ENCODE peak calls at places on chromosome 22, in eight cellular contexts. One of them, this sample, is unnamed.

GRCh38 chr22:40305625-40306024 is 40.7 kb upstream of the ADSL start:
- DNase-seq in left ventricle myocardium inferior: no peak
- DNase-seq in GM06990: no peak
- DNase-seq in WTC11: no peak
- DNase-seq in MM.1S: no peak
- DNase-seq in brain microvascular endothelial cell: no peak
- DNase-seq in kidney: no peak
- DNase-seq in type B pancreatic cell: no peak
- DNase-seq in this sample: no peak

GRCh38 chr22:27881404-27881803 is 37.7 kb downstream of the PITPNB start:
- DNase-seq in left ventricle myocardium inferior: peak; percentile 30
- DNase-seq in GM06990: no peak
- DNase-seq in WTC11: no peak
- DNase-seq in MM.1S: no peak
- DNase-seq in brain microvascular endothelial cell: no peak
- DNase-seq in kidney: no peak
- DNase-seq in type B pancreatic cell: no peak
- DNase-seq in this sample: peak; percentile 44

GRCh38 chr22:31695423-31695822 is 33.4 kb upstream of the PISD start:
- DNase-seq in left ventricle myocardium inferior: no peak
- DNase-seq in GM06990: no peak
- DNase-seq in WTC11: no peak
- DNase-seq in MM.1S: no peak
- DNase-seq in brain microvascular endothelial cell: no peak
- DNase-seq in kidney: peak; percentile 18
- DNase-seq in type B pancreatic cell: no peak
- DNase-seq in this sample: no peak

GRCh38 chr22:26169312-26170111 is at the start of gene SEZ6L:
- DNase-seq in left ventricle myocardium inferior: peak; percentile 22
- DNase-seq in GM06990: peak; percentile 30
- DNase-seq in WTC11: peak; percentile 58
- DNase-seq in MM.1S: no peak
- DNase-seq in brain microvascular endothelial cell: no peak
- DNase-seq in kidney: no peak
- DNase-seq in type B pancreatic cell: no peak
- DNase-seq in this sample: no peak

GRCh38 chr22:29830585-29830984 is 7.5 kb downstream of the ASCC2 start:
- DNase-seq in left ventricle myocardium inferior: peak; percentile 68
- DNase-seq in GM06990: no peak
- DNase-seq in WTC11: no peak
- DNase-seq in MM.1S: no peak
- DNase-seq in brain microvascular endothelial cell: no peak
- DNase-seq in kidney: no peak
- DNase-seq in type B pancreatic cell: no peak
- DNase-seq in this sample: no peak

GRCh38 chr22:47000888-47001287 is 238.4 kb downstream of the TBC1D22A start:
- DNase-seq in left ventricle myocardium inferior: no peak
- DNase-seq in GM06990: no peak
- DNase-seq in WTC11: no peak
- DNase-seq in MM.1S: peak; percentile 29
- DNase-seq in brain microvascular endothelial cell: no peak
- DNase-seq in kidney: no peak
- DNase-seq in type B pancreatic cell: no peak
- DNase-seq in this sample: no peak

GRCh38 chr22:49506010-49506400 is 321.7 kb downstream of the BRD1 start:
- DNase-seq in left ventricle myocardium inferior: no peak
- DNase-seq in GM06990: no peak
- DNase-seq in WTC11: no peak
- DNase-seq in MM.1S: no peak
- DNase-seq in brain microvascular endothelial cell: no peak
- DNase-seq in kidney: no peak
- DNase-seq in type B pancreatic cell: no peak
- DNase-seq in this sample: no peak

GRCh38 chr22:44325718-44326548 is 13.2 kb upstream of the SHISAL1 start:
- DNase-seq in left ventricle myocardium inferior: no peak
- DNase-seq in GM06990: no peak
- DNase-seq in WTC11: no peak
- DNase-seq in MM.1S: no peak
- DNase-seq in brain microvascular endothelial cell: no peak
- DNase-seq in kidney: no peak
- DNase-seq in type B pancreatic cell: no peak
- DNase-seq in this sample: no peak

GRCh38 chr22:37201066-37201820 is 11.0 kb downstream of the SSTR3 start:
- DNase-seq in left ventricle myocardium inferior: no peak
- DNase-seq in GM06990: no peak
- DNase-seq in WTC11: no peak
- DNase-seq in MM.1S: no peak
- DNase-seq in brain microvascular endothelial cell: no peak
- DNase-seq in kidney: peak; percentile 60
- DNase-seq in type B pancreatic cell: no peak
- DNase-seq in this sample: no peak

GRCh38 chr22:40409613-40410113 is 39.3 kb downstream of the SGSM3 start:
- DNase-seq in left ventricle myocardium inferior: no peak
- DNase-seq in GM06990: no peak
- DNase-seq in WTC11: no peak
- DNase-seq in MM.1S: no peak
- DNase-seq in brain microvascular endothelial cell: no peak
- DNase-seq in kidney: no peak
- DNase-seq in type B pancreatic cell: no peak
- DNase-seq in this sample: no peak

GRCh38 chr22:43262990-43263644 is 76.2 kb upstream of the TTLL12 start:
- DNase-seq in left ventricle myocardium inferior: peak; percentile 27
- DNase-seq in GM06990: peak; percentile 24
- DNase-seq in WTC11: no peak
- DNase-seq in MM.1S: no peak
- DNase-seq in brain microvascular endothelial cell: peak; percentile 48
- DNase-seq in kidney: peak; percentile 85
- DNase-seq in type B pancreatic cell: no peak
- DNase-seq in this sample: no peak

GRCh38 chr22:30252411-30253204 is 6.0 kb upstream of the LIF start:
- DNase-seq in left ventricle myocardium inferior: no peak
- DNase-seq in GM06990: no peak
- DNase-seq in WTC11: no peak
- DNase-seq in MM.1S: no peak
- DNase-seq in brain microvascular endothelial cell: no peak
- DNase-seq in kidney: no peak
- DNase-seq in type B pancreatic cell: no peak
- DNase-seq in this sample: no peak

GRCh38 chr22:31929126-31929928 is 15.0 kb upstream of the YWHAH start:
- DNase-seq in left ventricle myocardium inferior: peak; percentile 51
- DNase-seq in GM06990: no peak
- DNase-seq in WTC11: no peak
- DNase-seq in MM.1S: no peak
- DNase-seq in brain microvascular endothelial cell: no peak
- DNase-seq in kidney: peak; percentile 30
- DNase-seq in type B pancreatic cell: no peak
- DNase-seq in this sample: no peak

GRCh38 chr22:28594784-28595324 is 84.8 kb downstream of the TTC28 start:
- DNase-seq in left ventricle myocardium inferior: no peak
- DNase-seq in GM06990: no peak
- DNase-seq in WTC11: no peak
- DNase-seq in MM.1S: peak; percentile 66
- DNase-seq in brain microvascular endothelial cell: peak; percentile 9
- DNase-seq in kidney: no peak
- DNase-seq in type B pancreatic cell: no peak
- DNase-seq in this sample: peak; percentile 59

GRCh38 chr22:38843716-38844660 is at the start of gene NPTXR:
- DNase-seq in left ventricle myocardium inferior: peak; percentile 54
- DNase-seq in GM06990: no peak
- DNase-seq in WTC11: peak; percentile 59
- DNase-seq in MM.1S: no peak
- DNase-seq in brain microvascular endothelial cell: no peak
- DNase-seq in kidney: no peak
- DNase-seq in type B pancreatic cell: no peak
- DNase-seq in this sample: no peak

GRCh38 chr22:38841635-38842034 is 2.2 kb downstream of the NPTXR start:
- DNase-seq in left ventricle myocardium inferior: no peak
- DNase-seq in GM06990: no peak
- DNase-seq in WTC11: no peak
- DNase-seq in MM.1S: no peak
- DNase-seq in brain microvascular endothelial cell: no peak
- DNase-seq in kidney: no peak
- DNase-seq in type B pancreatic cell: no peak
- DNase-seq in this sample: no peak

GRCh38 chr22:38842512-38843200 is 1.2 kb downstream of the NPTXR start:
- DNase-seq in left ventricle myocardium inferior: no peak
- DNase-seq in GM06990: no peak
- DNase-seq in WTC11: no peak
- DNase-seq in MM.1S: no peak
- DNase-seq in brain microvascular endothelial cell: no peak
- DNase-seq in kidney: no peak
- DNase-seq in type B pancreatic cell: no peak
- DNase-seq in this sample: no peak

GRCh38 chr22:38844661-38845367 is 986 bp upstream of the NPTXR start:
- DNase-seq in left ventricle myocardium inferior: no peak
- DNase-seq in GM06990: no peak
- DNase-seq in WTC11: no peak
- DNase-seq in MM.1S: no peak
- DNase-seq in brain microvascular endothelial cell: no peak
- DNase-seq in kidney: no peak
- DNase-seq in type B pancreatic cell: no peak
- DNase-seq in this sample: peak; percentile 94

DNA sequence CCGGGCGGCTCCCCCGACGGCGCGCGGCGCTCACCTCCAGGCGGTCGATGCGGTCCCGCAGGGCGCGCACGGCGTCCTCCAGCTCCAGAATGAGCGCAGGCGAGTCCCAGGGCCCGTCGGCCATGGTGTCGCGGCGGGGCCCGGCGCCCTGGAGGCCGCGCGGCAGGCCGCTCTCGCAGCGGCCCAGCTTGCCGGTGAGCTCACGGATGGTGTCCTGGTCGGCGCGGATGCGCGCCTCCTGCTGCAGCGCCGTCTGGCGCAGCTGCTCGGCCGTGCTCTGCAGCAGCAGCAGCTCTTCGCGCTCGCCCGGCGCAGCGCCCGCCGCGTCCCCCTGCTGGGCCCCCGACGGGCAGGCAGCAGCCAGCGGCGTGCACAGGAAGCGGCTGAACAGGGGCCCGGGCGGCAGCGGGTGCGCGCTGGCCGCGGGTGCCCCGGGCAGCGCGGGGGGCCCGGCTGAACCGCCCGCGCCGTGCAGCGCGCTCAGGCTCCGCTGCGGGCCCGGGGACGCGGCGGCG is 570 bp downstream of the NPTXR start:
- DNase-seq in left ventricle myocardium inferior: peak; percentile 41
- DNase-seq in GM06990: peak; percentile 60
- DNase-seq in WTC11: peak; percentile 60
- DNase-seq in MM.1S: no peak
- DNase-seq in brain microvascular endothelial cell: peak; percentile 22
- DNase-seq in kidney: no peak
- DNase-seq in type B pancreatic cell: no peak
- DNase-seq in this sample: no peak
- TF ChIP-seq CTCF in left ventricle myocardium inferior: peak; percentile 55
- TF ChIP-seq CTCF in GM06990: no peak
- TF ChIP-seq CTCF in WTC11: no peak
- TF ChIP-seq CTCF in MM.1S: no peak
- TF ChIP-seq CTCF in brain microvascular endothelial cell: peak; percentile 38
- TF ChIP-seq CTCF in kidney: peak; percentile 13
- TF ChIP-seq CTCF in type B pancreatic cell: peak; percentile 60
- TF ChIP-seq CTCF in this sample: peak; percentile 13

GRCh38 chr22:45554040-45554406 is 51.3 kb downstream of the FBLN1 start:
- DNase-seq in left ventricle myocardium inferior: no peak
- DNase-seq in GM06990: no peak
- DNase-seq in WTC11: no peak
- DNase-seq in MM.1S: peak; percentile 35
- DNase-seq in brain microvascular endothelial cell: no peak
- DNase-seq in kidney: peak; percentile 77
- DNase-seq in type B pancreatic cell: no peak
- DNase-seq in this sample: no peak
- TF ChIP-seq CTCF in left ventricle myocardium inferior: peak; percentile 25
- TF ChIP-seq CTCF in GM06990: no peak
- TF ChIP-seq CTCF in WTC11: peak; percentile 22
- TF ChIP-seq CTCF in MM.1S: no peak
- TF ChIP-seq CTCF in brain microvascular endothelial cell: no peak
- TF ChIP-seq CTCF in kidney: no peak
- TF ChIP-seq CTCF in type B pancreatic cell: peak; percentile 40
- TF ChIP-seq CTCF in this sample: no peak

GRCh38 chr22:21791635-21792625 is 56.3 kb upstream of the YPEL1 start:
- DNase-seq in left ventricle myocardium inferior: no peak
- DNase-seq in GM06990: peak; percentile 36
- DNase-seq in WTC11: no peak
- DNase-seq in MM.1S: no peak
- DNase-seq in brain microvascular endothelial cell: peak; percentile 10
- DNase-seq in kidney: no peak
- DNase-seq in type B pancreatic cell: no peak
- DNase-seq in this sample: no peak
- TF ChIP-seq CTCF in left ventricle myocardium inferior: no peak
- TF ChIP-seq CTCF in GM06990: no peak
- TF ChIP-seq CTCF in WTC11: no peak
- TF ChIP-seq CTCF in MM.1S: no peak
- TF ChIP-seq CTCF in brain microvascular endothelial cell: no peak
- TF ChIP-seq CTCF in kidney: no peak
- TF ChIP-seq CTCF in type B pancreatic cell: no peak
- TF ChIP-seq CTCF in this sample: no peak

DNA sequence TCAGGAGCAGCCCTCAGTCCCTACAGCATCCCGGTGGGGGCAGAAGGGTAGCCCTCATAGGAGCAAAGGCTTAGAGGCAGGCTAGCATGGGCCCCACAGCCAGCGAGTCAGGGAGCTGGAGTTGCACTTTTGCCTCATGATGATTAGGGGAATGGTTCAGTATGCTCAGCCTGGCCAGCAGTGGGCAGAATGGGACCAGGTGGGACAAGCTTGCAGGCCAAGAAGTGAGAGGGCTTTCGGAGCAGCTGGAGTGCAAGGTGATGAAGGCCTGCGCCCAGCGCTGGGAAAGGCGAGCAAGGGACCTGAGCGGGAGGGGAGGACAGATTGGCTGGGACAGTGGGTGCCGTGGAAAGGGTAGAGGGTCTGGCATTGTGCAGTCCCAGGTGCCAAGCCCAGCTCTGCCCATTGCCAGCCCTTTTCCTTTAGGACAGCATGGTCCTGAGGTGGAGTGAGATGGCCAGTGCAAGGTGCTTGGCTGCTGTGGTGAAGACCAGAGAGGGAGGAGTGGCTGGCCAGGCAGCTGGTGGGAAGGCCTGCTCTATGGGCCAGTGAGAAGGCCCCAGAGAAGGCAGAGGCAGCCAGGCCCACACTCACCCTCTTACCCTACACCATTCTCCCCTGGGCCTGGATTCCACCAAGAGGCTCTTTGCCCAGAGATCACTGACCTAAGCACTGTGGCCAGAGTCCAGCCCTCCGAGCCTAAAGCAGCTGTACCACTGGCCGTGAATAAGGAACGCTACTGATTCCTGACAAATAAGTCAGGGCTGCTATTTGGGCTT is 47.9 kb upstream of the SUSD2 start:
- DNase-seq in left ventricle myocardium inferior: peak; percentile 25
- DNase-seq in GM06990: no peak
- DNase-seq in WTC11: peak; percentile 42
- DNase-seq in MM.1S: no peak
- DNase-seq in brain microvascular endothelial cell: no peak
- DNase-seq in kidney: no peak
- DNase-seq in type B pancreatic cell: no peak
- DNase-seq in this sample: no peak
- TF ChIP-seq CTCF in left ventricle myocardium inferior: peak; percentile 63
- TF ChIP-seq CTCF in GM06990: peak; percentile 25
- TF ChIP-seq CTCF in WTC11: no peak
- TF ChIP-seq CTCF in MM.1S: peak; percentile 20
- TF ChIP-seq CTCF in brain microvascular endothelial cell: peak; percentile 64
- TF ChIP-seq CTCF in kidney: no peak
- TF ChIP-seq CTCF in type B pancreatic cell: no peak
- TF ChIP-seq CTCF in this sample: peak; percentile 51

This sample was measured in astrocyte of the cerebellum.